ENCODE peak calls at places on chromosomes 3 and 15, in five cellular contexts. M is HT1080, G is endodermal cell, V is fibroblast of pulmonary artery, S is left cardiac atrium. D is an unnamed sample.

GRCh38 chr15:39851505-39852082 is 68.5 kb downstream of the GPR176 start:
- DNase-seq in S (no peak), G (no peak), M (no peak), V (peak; percentile 53), D (no peak)

GRCh38 chr3:81198766-81199165 is 562.7 kb downstream of the GBE1 start:
- DNase-seq in V (peak; percentile 21), M (peak; percentile 31), G (no peak), S (no peak), D (no peak)

GRCh38 chr3:123884258-123884831 is at the start of gene MYLK:
- DNase-seq in V (peak; percentile 87), M (peak; percentile 98), S (peak; percentile 79), G (peak; percentile 98), D (peak; percentile 72)

GRCh38 chr3:138078901-138079344 is 36.5 kb downstream of the DZIP1L start:
- DNase-seq in M (peak; percentile 100), V (peak; percentile 96), G (no peak), S (no peak), D (no peak)

GRCh38 chr15:74024687-74025086 is 30.2 kb downstream of the PML start:
- DNase-seq in V (no peak), M (no peak), G (no peak), S (no peak), D (no peak)

GRCh38 chr3:159911011-159911663 is 77.5 kb upstream of the IL12A start:
- DNase-seq in V (no peak), M (peak; percentile 54), S (no peak), G (no peak), D (peak; percentile 78)

GRCh38 chr15:63601026-63601726 is 4.0 kb downstream of the FBXL22 start:
- DNase-seq in G (peak; percentile 70), M (no peak), V (peak; percentile 20), S (peak; percentile 49), D (peak; percentile 58)

GRCh38 chr15:59410448-59410896 is 27.5 kb upstream of the FAM81A start:
- DNase-seq in G (no peak), V (peak; percentile 29), S (no peak), M (peak; percentile 48), D (peak; percentile 56)

GRCh38 chr3:104629038-104629437 is 737.7 kb upstream of the ALCAM start:
- DNase-seq in S (no peak), M (peak; percentile 92), G (no peak), V (peak; percentile 77), D (no peak)

GRCh38 chr15:43969802-43970375 is 143.1 kb downstream of the WDR76 start:
- DNase-seq in V (no peak), G (no peak), M (no peak), S (no peak), D (no peak)

GRCh38 chr3:121878411-121878810 is 15.8 kb upstream of the SLC15A2 start:
- DNase-seq in M (no peak), S (no peak), G (no peak), V (no peak), D (no peak)

GRCh38 chr3:37183375-37183831 is 9.0 kb upstream of the LRRFIP2 start:
- DNase-seq in V (peak; percentile 97), M (peak; percentile 96), G (no peak), S (no peak), D (no peak)

GRCh38 chr15:61715082-61715481 is 345.2 kb downstream of the VPS13C start:
- DNase-seq in V (no peak), M (peak; percentile 4), S (no peak), G (no peak), D (no peak)

GRCh38 chr3:185316740-185317407 is 46.1 kb upstream of the MAP3K13 start:
- DNase-seq in G (no peak), V (peak; percentile 93), S (no peak), M (peak; percentile 43), D (peak; percentile 21)

GRCh38 chr3:184229424-184230080 is at the start of gene VWA5B2:
- DNase-seq in V (peak; percentile 32), S (peak; percentile 72), M (peak; percentile 74), G (peak; percentile 90), D (peak; percentile 72)

GRCh38 chr3:188946837-188947236 is 224.9 kb upstream of the TPRG1 start:
- DNase-seq in G (no peak), M (no peak), V (no peak), S (no peak), D (no peak)

GRCh38 chr15:70508561-70509281 is 254.6 kb downstream of the UACA start:
- DNase-seq in M (peak; percentile 89), V (peak; percentile 89), G (no peak), S (no peak), D (peak; percentile 40)

GRCh38 chr3:112628038-112628437 is 12.9 kb downstream of the CCDC80 start:
- DNase-seq in V (no peak), G (no peak), S (no peak), M (no peak), D (no peak)

GRCh38 chr3:71487418-71487817 is 96.1 kb downstream of the FOXP1 start:
- DNase-seq in V (no peak), M (no peak), S (no peak), G (no peak), D (no peak)

GRCh38 chr3:123817413-123817812 is 66.7 kb downstream of the MYLK start:
- DNase-seq in M (peak; percentile 54), S (no peak), V (no peak), G (peak; percentile 23), D (no peak)

GRCh38 chr3:48765376-48765775 is 48.4 kb upstream of the IP6K2 start:
- DNase-seq in G (no peak), M (no peak), S (no peak), V (peak; percentile 15), D (peak; percentile 15)

D was measured in GM12865.